ENCODE peak calls at places on chromosomes 16 and 17, in eight cellular contexts. M is adrenal gland, P is astrocyte of the cerebellum, Y is AG09309, F is mammary epithelial cell, B is neural crest cell, D is GM23338, A is ovary. E is an unnamed sample.

GRCh38 chr16:89163297-89163696 is 8.3 kb upstream of the CDH15 start:
- DNase-seq in M (no peak), P (no peak), Y (no peak), F (no peak), B (no peak), D (no peak), A (no peak), E (no peak)

GRCh38 chr16:85513180-85513579 is 99.9 kb upstream of the GSE1 start:
- DNase-seq in M (no peak), P (no peak), Y (no peak), F (no peak), B (no peak), D (no peak), A (no peak), E (no peak)

GRCh38 chr17:10612957-10613744 is 44.0 kb downstream of the MYH3 start:
- DNase-seq in M (no peak), P (no peak), Y (peak), F (no peak), B (no peak), D (no peak), A (no peak), E (no peak)

GRCh38 chr17:48830840-48831548 is at the start of gene CALCOCO2:
- DNase-seq in M (peak), P (peak), Y (peak), F (peak), B (peak), D (peak), A (peak), E (peak)

GRCh38 chr16:6146874-6147425 is 1049.4 kb upstream of the EEF2KMT start:
- DNase-seq in M (no peak), P (no peak), Y (no peak), F (no peak), B (no peak), D (peak), A (no peak), E (no peak)

GRCh38 chr17:15502315-15503112 is 35.1 kb upstream of the CDRT4 start:
- DNase-seq in M (peak), P (peak), Y (peak), F (peak), B (peak), D (peak), A (peak), E (peak)

GRCh38 chr16:84138824-84139627 is 6.0 kb downstream of the HSDL1 start:
- DNase-seq in M (peak), P (peak), Y (no peak), F (no peak), B (no peak), D (peak), A (no peak), E (no peak)

GRCh38 chr17:7858487-7858832 is 657 bp downstream of the CYB5D1 start:
- DNase-seq in M (peak), P (no peak), Y (no peak), F (no peak), B (no peak), D (peak), A (peak), E (peak)

GRCh38 chr17:47957591-47958490 is at the start of gene PRR15L:
- DNase-seq in M (no peak), P (no peak), Y (no peak), F (no peak), B (no peak), D (peak), A (no peak), E (no peak)

GRCh38 chr16:18965555-18965954 is 18.2 kb upstream of the TMC7 start:
- DNase-seq in M (no peak), P (no peak), Y (no peak), F (no peak), B (no peak), D (no peak), A (no peak), E (no peak)

GRCh38 chr16:48081656-48082055 is 74.1 kb downstream of the ABCC12 start:
- DNase-seq in M (no peak), P (peak), Y (peak), F (peak), B (no peak), D (no peak), A (no peak), E (no peak)

GRCh38 chr17:64348666-64349065 is 42.0 kb downstream of the PECAM1 start:
- DNase-seq in M (no peak), P (no peak), Y (no peak), F (no peak), B (no peak), D (no peak), A (peak), E (no peak)

GRCh38 chr17:41647038-41647813 is 22.9 kb upstream of the KRT17 start:
- DNase-seq in M (no peak), P (no peak), Y (no peak), F (no peak), B (peak), D (no peak), A (no peak), E (no peak)

GRCh38 chr17:77306790-77307478 is 166.2 kb downstream of the SEC14L1 start:
- DNase-seq in M (no peak), P (no peak), Y (no peak), F (no peak), B (no peak), D (no peak), A (no peak), E (no peak)

GRCh38 chr16:30142672-30143346 is 19.8 kb upstream of the MAPK3 start:
- DNase-seq in M (no peak), P (no peak), Y (no peak), F (no peak), B (no peak), D (peak), A (no peak), E (no peak)

GRCh38 chr17:78766743-78767294 is 15.3 kb downstream of the CYTH1 start:
- DNase-seq in M (no peak), P (no peak), Y (no peak), F (no peak), B (no peak), D (no peak), A (no peak), E (no peak)

GRCh38 chr17:78767806-78768205 is 14.3 kb downstream of the CYTH1 start:
- DNase-seq in M (no peak), P (no peak), Y (no peak), F (no peak), B (no peak), D (no peak), A (no peak), E (no peak)

GRCh38 chr17:78766225-78766624 is 15.8 kb downstream of the CYTH1 start:
- DNase-seq in M (no peak), P (no peak), Y (no peak), F (peak), B (no peak), D (no peak), A (no peak), E (no peak)

GRCh38 chr17:78771758-78772382 is 10.2 kb downstream of the CYTH1 start:
- DNase-seq in M (no peak), P (no peak), Y (no peak), F (peak), B (no peak), D (no peak), A (no peak), E (no peak)

GRCh38 chr17:78769200-78769773 is 12.8 kb downstream of the CYTH1 start:
- DNase-seq in M (no peak), P (no peak), Y (no peak), F (no peak), B (no peak), D (peak), A (no peak), E (no peak)
- TF ChIP-seq CTCF in M (peak), P (no peak), Y (no peak), F (no peak), B (no peak), D (peak), A (no peak), E (no peak)

DNA sequence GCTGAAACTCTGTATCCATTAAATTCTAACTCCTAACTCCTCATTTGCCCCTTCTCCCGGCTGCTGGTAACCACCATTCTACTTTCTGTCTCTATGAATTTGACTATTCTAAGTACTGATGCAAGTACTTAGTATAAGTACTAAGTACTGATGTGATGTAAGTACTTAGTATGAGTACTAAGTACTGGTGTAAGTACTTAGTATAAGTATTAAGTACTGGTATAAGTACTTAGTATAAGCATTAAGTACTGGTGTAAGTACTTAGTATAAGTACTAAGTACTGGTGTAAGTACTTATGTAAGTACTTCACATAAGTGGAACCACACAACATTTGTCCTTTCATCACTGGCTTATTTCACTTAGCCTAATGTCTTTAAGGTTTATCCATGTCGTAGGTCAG is 32.3 kb upstream of the PRKCA start:
- DNase-seq in M (no peak), P (no peak), Y (no peak), F (no peak), B (no peak), D (no peak), A (no peak), E (no peak)
- TF ChIP-seq CTCF in M (no peak), P (no peak), Y (no peak), F (no peak), B (no peak), D (no peak), A (no peak), E (no peak)

GRCh38 chr16:74304164-74304834 is 7.7 kb downstream of the PSMD7 start:
- DNase-seq in M (no peak), P (no peak), Y (no peak), F (no peak), B (no peak), D (peak), A (no peak), E (no peak)
- TF ChIP-seq CTCF in M (peak), P (peak), Y (peak), F (peak), B (peak), D (peak), A (no peak), E (peak)

DNA sequence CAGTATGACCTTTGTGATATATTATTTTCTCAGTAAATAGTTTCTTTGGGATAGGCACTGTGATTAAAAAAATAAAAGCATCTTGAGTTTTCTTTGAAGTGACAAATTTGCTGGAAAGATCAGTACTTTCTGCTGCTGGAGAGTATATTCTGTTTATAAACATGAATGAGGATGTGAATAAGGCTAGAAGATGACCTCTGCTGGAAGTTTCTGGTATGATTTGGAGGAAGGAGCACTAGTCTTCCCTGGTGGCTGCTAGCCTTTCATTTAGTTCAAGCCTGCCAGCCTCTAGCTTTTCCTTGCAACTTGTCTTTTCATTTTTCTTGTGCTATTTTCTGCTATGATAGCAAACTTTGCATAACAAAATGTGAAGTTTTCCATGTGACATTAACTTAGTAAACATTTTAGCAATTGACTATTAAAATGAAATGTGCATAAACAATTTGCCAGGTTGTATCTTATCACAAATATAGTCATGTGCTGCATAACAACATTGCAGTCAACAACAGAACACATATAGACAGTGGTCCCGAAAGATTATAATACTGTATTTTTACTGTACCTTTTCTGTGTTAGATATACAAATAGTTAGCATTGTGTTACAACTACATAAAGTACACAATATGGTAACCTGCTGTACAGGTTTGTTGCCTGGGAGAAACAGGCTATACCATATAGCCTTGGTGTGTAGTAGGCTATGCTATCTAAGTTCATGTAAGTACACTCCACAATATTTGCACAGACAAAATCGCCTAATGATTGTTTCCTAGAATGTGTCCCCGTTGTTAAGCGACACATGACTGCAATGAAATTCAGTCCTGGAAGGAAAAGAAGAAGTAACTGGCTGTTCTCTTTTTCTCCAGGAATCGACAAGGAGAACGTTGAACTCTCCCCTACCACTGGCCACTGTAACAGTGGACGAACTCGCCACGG is 18.1 kb upstream of the RAB11FIP4 start:
- DNase-seq in M (peak), P (peak), Y (peak), F (peak), B (no peak), D (peak), A (no peak), E (no peak)
- TF ChIP-seq CTCF in M (peak), P (peak), Y (peak), F (peak), B (peak), D (peak), A (no peak), E (peak)

DNA sequence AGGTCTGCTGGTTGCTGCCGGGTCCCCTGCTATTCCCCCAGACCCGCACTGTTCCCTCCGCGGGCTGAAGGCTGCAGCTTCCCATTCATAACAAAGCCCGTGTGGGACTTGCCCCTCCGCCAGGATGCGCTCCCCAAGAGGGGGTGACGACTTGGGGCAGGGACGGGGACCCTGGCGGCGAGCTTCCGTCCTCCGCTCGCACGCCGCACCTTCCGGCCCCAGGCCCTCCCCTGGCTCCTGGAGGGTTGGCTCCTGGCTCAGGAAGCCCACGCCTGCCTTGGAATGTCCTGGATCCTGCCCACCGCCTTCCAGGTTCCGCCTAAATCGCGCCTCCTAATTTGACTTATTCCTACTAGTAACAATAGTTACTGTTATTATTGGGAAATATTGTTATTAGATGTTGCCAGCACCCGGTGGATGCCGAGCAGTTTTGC is 1.1 kb upstream of the TFAP4 start:
- DNase-seq in M (peak), P (no peak), Y (no peak), F (peak), B (peak), D (peak), A (peak), E (peak)
- TF ChIP-seq CTCF in M (peak), P (peak), Y (peak), F (peak), B (peak), D (peak), A (peak), E (peak)

DNA sequence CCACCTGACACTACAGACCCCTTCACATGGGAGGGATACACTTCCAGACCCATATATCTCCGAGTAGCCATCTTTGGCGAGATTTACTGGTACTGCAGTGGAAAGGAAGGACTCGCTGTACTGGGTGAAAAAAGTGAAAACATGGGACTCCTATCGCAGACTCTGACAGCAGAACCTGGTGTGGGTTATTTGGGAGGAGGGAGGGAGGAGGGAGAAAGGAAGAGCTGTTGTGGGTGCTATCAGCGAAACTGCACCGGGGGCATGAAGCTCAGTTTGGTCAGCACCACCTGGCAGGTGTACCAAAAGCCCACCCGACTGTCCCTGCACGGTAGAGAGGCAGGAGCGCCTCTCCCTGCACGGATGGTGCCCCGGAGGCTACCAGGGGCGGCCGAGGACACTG is 5.0 kb downstream of the HBQ1 start:
- DNase-seq in M (no peak), P (no peak), Y (no peak), F (no peak), B (no peak), D (no peak), A (no peak), E (no peak)
- TF ChIP-seq CTCF in M (no peak), P (no peak), Y (no peak), F (no peak), B (no peak), D (no peak), A (no peak), E (no peak)